ENCODE peak calls at places on chromosomes 12 and 14, in ten cellular contexts. V is CD8-positive, alpha-beta memory T cell; A is psoas muscle; Q is uterus; Y is effector memory CD4-positive, alpha-beta T cell; S is mammary epithelial cell; J is CD4-positive, alpha-beta memory T cell; E is left ventricle myocardium inferior; M is ovary; K is osteoblast. N is an unnamed sample.
A peak's percentile ranks its signal among the peaks of the same experiment; 100 is the strongest.

GRCh38 chr12:103729499-103729898 is 111.5 kb downstream of the NT5DC3 start:
- DNase-seq in M (no peak), Y (no peak), Q (no peak), E (no peak), K (peak; percentile 65), J (no peak), A (no peak), V (no peak), S (peak; percentile 27), N (no peak)

GRCh38 chr14:92473947-92474535 is 39.5 kb upstream of the RIN3 start:
- DNase-seq in Q (no peak), V (no peak), A (no peak), K (no peak), E (no peak), J (no peak), Y (no peak), M (no peak), S (no peak), N (no peak)

GRCh38 chr14:72634910-72635647 is 258.8 kb downstream of the DPF3 start:
- DNase-seq in V (no peak), J (no peak), E (no peak), Q (no peak), M (no peak), S (no peak), Y (no peak), K (no peak), A (no peak), N (peak; percentile 16)

GRCh38 chr12:54082402-54082892 is 28.8 kb downstream of the HOXC4 start:
- DNase-seq in A (peak; percentile 57), M (peak; percentile 83), Y (no peak), J (peak; percentile 36), E (no peak), K (peak; percentile 84), S (no peak), Q (peak; percentile 27), V (peak; percentile 65), N (no peak)

GRCh38 chr14:30333934-30334333 is 225.0 kb upstream of the G2E3 start:
- DNase-seq in V (no peak), Q (no peak), K (no peak), J (no peak), S (no peak), M (no peak), E (no peak), A (no peak), Y (no peak), N (no peak)

GRCh38 chr14:68665792-68666195 is 127.1 kb downstream of the ZFP36L1 start:
- DNase-seq in E (no peak), M (no peak), J (no peak), K (no peak), V (no peak), A (no peak), Q (peak; percentile 17), Y (no peak), S (no peak), N (no peak)

GRCh38 chr12:14910090-14910915 is 24.6 kb upstream of the MGP start:
- DNase-seq in M (no peak), A (no peak), V (no peak), K (no peak), Y (no peak), J (no peak), E (no peak), S (peak; percentile 89), Q (no peak), N (no peak)

GRCh38 chr14:95340201-95340697 is 20.5 kb upstream of the CLMN start:
- DNase-seq in A (no peak), J (no peak), S (no peak), V (no peak), Q (no peak), K (no peak), Y (no peak), E (no peak), M (no peak), N (peak; percentile 41)

GRCh38 chr14:31843361-31844091 is 233.6 kb upstream of the ARHGAP5 start:
- DNase-seq in Y (no peak), S (peak; percentile 17), Q (no peak), K (peak; percentile 11), M (no peak), A (no peak), V (no peak), J (no peak), E (no peak), N (no peak)

GRCh38 chr14:95524706-95525512 is 8.5 kb upstream of the SYNE3 start:
- DNase-seq in M (no peak), K (no peak), V (no peak), E (no peak), A (no peak), S (peak; percentile 80), Q (no peak), J (no peak), Y (no peak), N (no peak)

GRCh38 chr12:578743-579449 is 84.3 kb downstream of the NINJ2 start:
- DNase-seq in Q (peak; percentile 10), M (no peak), A (no peak), K (no peak), E (no peak), S (no peak), J (no peak), Y (no peak), V (no peak), N (no peak)
- H3K4me1 ChIP-seq in Q (no peaks in the 10 kb centered on the region), M (peaks cover 5% of the 10 kb centered on the region), A (peaks cover 37% of the 10 kb centered on the region), K (peaks cover 17% of the 10 kb centered on the region), E (peaks cover 76% of the 10 kb centered on the region), S (peaks cover 24% of the 10 kb centered on the region), J (peaks cover 15% of the 10 kb centered on the region), Y (peaks cover 11% of the 10 kb centered on the region), V (peaks cover 14% of the 10 kb centered on the region), N (peaks cover 4% of the 10 kb centered on the region)

GRCh38 chr14:99425272-99425681 is 55.4 kb downstream of the SETD3 start:
- DNase-seq in A (peak; percentile 65), Q (no peak), K (peak; percentile 58), S (peak; percentile 20), J (no peak), E (no peak), V (no peak), Y (no peak), M (no peak), N (peak; percentile 84)

GRCh38 chr14:99424306-99424877 is 56.3 kb downstream of the SETD3 start:
- DNase-seq in S (no peak), M (no peak), Q (no peak), K (no peak), J (no peak), E (no peak), Y (no peak), A (no peak), V (no peak), N (no peak)

GRCh38 chr14:99420711-99421110 is 59.9 kb downstream of the SETD3 start:
- DNase-seq in J (no peak), S (no peak), E (no peak), A (no peak), Y (no peak), Q (no peak), K (no peak), V (no peak), M (no peak), N (peak; percentile 67)

GRCh38 chr14:99422220-99423010 is 58.2 kb downstream of the SETD3 start:
- DNase-seq in Y (no peak), A (no peak), V (no peak), M (no peak), E (no peak), K (no peak), Q (no peak), S (no peak), J (no peak), N (no peak)

GRCh38 chr14:99423434-99423833 is 57.2 kb downstream of the SETD3 start:
- DNase-seq in V (no peak), J (no peak), K (no peak), Q (no peak), A (no peak), E (no peak), S (no peak), M (no peak), Y (no peak), N (no peak)
- H3K4me1 ChIP-seq in V (no peaks in the 10 kb centered on the region), J (no peaks in the 10 kb centered on the region), K (peaks cover 8% of the 10 kb centered on the region), Q (no peaks in the 10 kb centered on the region), A (peaks cover 31% of the 10 kb centered on the region), E (peaks cover 29% of the 10 kb centered on the region), S (no peaks in the 10 kb centered on the region), M (peaks cover 1% of the 10 kb centered on the region), Y (no peaks in the 10 kb centered on the region), N (no peaks in the 10 kb centered on the region)

DNA sequence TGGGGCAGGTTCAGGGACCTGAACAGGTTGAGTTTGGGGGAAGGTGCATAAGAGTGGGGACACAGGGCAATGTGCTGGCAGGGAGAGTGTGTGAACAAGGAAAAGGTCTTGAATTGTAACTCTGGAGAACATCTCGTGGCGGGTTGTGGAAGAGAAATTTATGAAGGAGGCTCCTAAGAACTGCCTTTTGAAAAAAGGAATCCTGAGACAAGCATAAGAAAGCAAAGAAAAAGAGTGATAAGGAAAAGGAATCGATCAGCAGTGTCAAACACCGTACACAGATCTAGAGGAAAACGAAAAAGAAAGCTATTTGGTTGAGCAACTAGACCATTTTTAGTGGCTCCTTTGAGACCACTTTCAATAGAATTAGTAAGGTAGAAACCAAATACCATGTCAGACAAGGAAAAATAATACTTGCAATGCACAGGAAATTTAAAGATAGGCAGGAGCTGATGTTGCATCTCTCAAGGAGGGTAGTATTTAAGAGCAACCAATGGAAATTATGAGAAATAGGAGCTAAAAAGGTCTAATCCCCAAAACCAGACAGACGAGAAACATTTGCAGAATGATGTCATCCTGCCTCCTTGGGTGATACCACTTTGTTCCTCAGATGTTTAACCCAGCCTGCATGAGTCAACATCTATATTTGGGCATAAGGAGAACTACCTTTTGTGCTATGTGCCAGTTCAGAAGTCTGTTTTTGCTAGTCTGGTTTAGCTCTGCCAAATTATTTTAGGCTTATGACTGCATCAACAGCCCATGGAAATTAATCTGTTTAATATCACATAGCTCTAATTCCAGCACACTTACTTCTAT is 64.5 kb upstream of the STK38L start:
- DNase-seq in M (no peak), J (peak; percentile 2), Y (no peak), Q (peak; percentile 63), V (no peak), S (peak; percentile 99), K (peak; percentile 55), E (no peak), A (no peak), N (no peak)
- H3K4me1 ChIP-seq in M (no peaks in the 10 kb centered on the region), J (no peaks in the 10 kb centered on the region), Y (no peaks in the 10 kb centered on the region), Q (no peaks in the 10 kb centered on the region), V (no peaks in the 10 kb centered on the region), S (peaks cover 39% of the 10 kb centered on the region), K (peaks cover 55% of the 10 kb centered on the region), E (peaks cover 21% of the 10 kb centered on the region), A (peaks cover 11% of the 10 kb centered on the region), N (no peaks in the 10 kb centered on the region)

GRCh38 chr14:59314019-59314608 is 125.6 kb downstream of the DAAM1 start:
- DNase-seq in E (no peak), A (no peak), V (no peak), J (no peak), S (no peak), K (no peak), Y (no peak), M (no peak), Q (no peak), N (no peak)

GRCh38 chr14:59317782-59318505 is 129.5 kb downstream of the DAAM1 start:
- DNase-seq in K (no peak), M (no peak), A (no peak), V (no peak), S (no peak), E (no peak), Y (no peak), Q (no peak), J (no peak), N (no peak)

GRCh38 chr14:59318908-59319307 is 130.4 kb downstream of the DAAM1 start:
- DNase-seq in S (no peak), A (no peak), E (no peak), M (no peak), Q (no peak), J (no peak), Y (no peak), K (no peak), V (no peak), N (no peak)

GRCh38 chr14:59314953-59315599 is 126.6 kb downstream of the DAAM1 start:
- DNase-seq in E (no peak), Y (no peak), M (no peak), S (no peak), Q (no peak), K (no peak), A (no peak), V (no peak), J (no peak), N (no peak)

GRCh38 chr14:59317346-59317745 is 128.9 kb downstream of the DAAM1 start:
- DNase-seq in J (no peak), V (no peak), K (no peak), S (no peak), A (no peak), Q (no peak), M (no peak), E (no peak), Y (no peak), N (no peak)
- H3K4me1 ChIP-seq in J (no peaks in the 10 kb centered on the region), V (no peaks in the 10 kb centered on the region), K (peaks cover 17% of the 10 kb centered on the region), S (peaks cover 17% of the 10 kb centered on the region), A (peaks cover 18% of the 10 kb centered on the region), Q (no peaks in the 10 kb centered on the region), M (peaks cover 7% of the 10 kb centered on the region), E (peaks cover 91% of the 10 kb centered on the region), Y (no peaks in the 10 kb centered on the region), N (peaks cover 4% of the 10 kb centered on the region)